ENCODE peak calls at places on chromosome 11, in nine cellular contexts. B is body of pancreas; W is CD8-positive, alpha-beta T cell; I is fibroblast of lung; A is lower lobe of right lung; V is AG04449; J is aorta; D is prostate gland; P is adipocyte. T is an unnamed sample.

GRCh38 chr11:91846002-91846401 is 378.6 kb upstream of the FAT3 start:
- DNase-seq in B (no peak), W (no peak), I (no peak), A (no peak), V (no peak), J (no peak), D (no peak), P (no peak), T (no peak)

GRCh38 chr11:10122337-10123197 is 171.5 kb downstream of the SBF2 start:
- DNase-seq in B (no peak), W (no peak), I (peak; percentile 15), A (no peak), V (no peak), J (no peak), D (no peak), P (peak; percentile 24), T (no peak)

GRCh38 chr11:62444271-62444833 is 25.5 kb downstream of the SCGB1A1 start:
- DNase-seq in B (no peak), W (no peak), I (peak; percentile 53), A (peak; percentile 69), V (no peak), J (peak; percentile 87), D (no peak), P (no peak), T (no peak)

GRCh38 chr11:124837491-124837856 is 27.8 kb upstream of the ROBO3 start:
- DNase-seq in B (no peak), W (no peak), I (peak; percentile 93), A (no peak), V (peak; percentile 56), J (no peak), D (no peak), P (peak; percentile 90), T (no peak)

GRCh38 chr11:77062924-77063323 is 3.8 kb upstream of the CAPN5 start:
- DNase-seq in B (no peak), W (no peak), I (no peak), A (no peak), V (no peak), J (no peak), D (no peak), P (no peak), T (no peak)

GRCh38 chr11:62273789-62274275 is 3.9 kb downstream of the SCGB2A2 start:
- DNase-seq in B (no peak), W (no peak), I (no peak), A (no peak), V (no peak), J (no peak), D (no peak), P (no peak), T (no peak)

GRCh38 chr11:41010361-41011050 is 448.9 kb downstream of the LRRC4C start:
- DNase-seq in B (no peak), W (no peak), I (no peak), A (no peak), V (no peak), J (no peak), D (no peak), P (no peak), T (no peak)

GRCh38 chr11:14411818-14412217 is 52.8 kb upstream of the RRAS2 start:
- DNase-seq in B (no peak), W (no peak), I (peak; percentile 93), A (no peak), V (no peak), J (peak; percentile 66), D (no peak), P (peak; percentile 94), T (no peak)

GRCh38 chr11:6538892-6539291 is 41.8 kb downstream of the DNHD1 start:
- DNase-seq in B (no peak), W (no peak), I (no peak), A (no peak), V (no peak), J (no peak), D (no peak), P (no peak), T (no peak)

GRCh38 chr11:115751244-115751643 is 247.0 kb upstream of the CADM1 start:
- DNase-seq in B (no peak), W (no peak), I (no peak), A (no peak), V (no peak), J (no peak), D (no peak), P (no peak), T (no peak)

GRCh38 chr11:86180415-86180814 is 64.1 kb upstream of the EED start:
- DNase-seq in B (no peak), W (no peak), I (no peak), A (no peak), V (no peak), J (no peak), D (no peak), P (no peak), T (no peak)

GRCh38 chr11:120182790-120183491 is 27.9 kb upstream of the OAF start:
- DNase-seq in B (peak; percentile 77), W (no peak), I (no peak), A (no peak), V (no peak), J (no peak), D (no peak), P (no peak), T (no peak)

GRCh38 chr11:114977596-114977995 is 299.3 kb downstream of the NXPE2 start:
- DNase-seq in B (no peak), W (no peak), I (no peak), A (no peak), V (no peak), J (no peak), D (no peak), P (no peak), T (no peak)

GRCh38 chr11:80929406-80929805 is 1488.6 kb upstream of the TENM4 start:
- DNase-seq in B (no peak), W (no peak), I (no peak), A (no peak), V (no peak), J (no peak), D (no peak), P (no peak), T (no peak)

GRCh38 chr11:2820976-2821375 is 64.6 kb downstream of the CDKN1C start:
- DNase-seq in B (no peak), W (no peak), I (no peak), A (peak; percentile 39), V (no peak), J (no peak), D (no peak), P (no peak), T (no peak)

DNA sequence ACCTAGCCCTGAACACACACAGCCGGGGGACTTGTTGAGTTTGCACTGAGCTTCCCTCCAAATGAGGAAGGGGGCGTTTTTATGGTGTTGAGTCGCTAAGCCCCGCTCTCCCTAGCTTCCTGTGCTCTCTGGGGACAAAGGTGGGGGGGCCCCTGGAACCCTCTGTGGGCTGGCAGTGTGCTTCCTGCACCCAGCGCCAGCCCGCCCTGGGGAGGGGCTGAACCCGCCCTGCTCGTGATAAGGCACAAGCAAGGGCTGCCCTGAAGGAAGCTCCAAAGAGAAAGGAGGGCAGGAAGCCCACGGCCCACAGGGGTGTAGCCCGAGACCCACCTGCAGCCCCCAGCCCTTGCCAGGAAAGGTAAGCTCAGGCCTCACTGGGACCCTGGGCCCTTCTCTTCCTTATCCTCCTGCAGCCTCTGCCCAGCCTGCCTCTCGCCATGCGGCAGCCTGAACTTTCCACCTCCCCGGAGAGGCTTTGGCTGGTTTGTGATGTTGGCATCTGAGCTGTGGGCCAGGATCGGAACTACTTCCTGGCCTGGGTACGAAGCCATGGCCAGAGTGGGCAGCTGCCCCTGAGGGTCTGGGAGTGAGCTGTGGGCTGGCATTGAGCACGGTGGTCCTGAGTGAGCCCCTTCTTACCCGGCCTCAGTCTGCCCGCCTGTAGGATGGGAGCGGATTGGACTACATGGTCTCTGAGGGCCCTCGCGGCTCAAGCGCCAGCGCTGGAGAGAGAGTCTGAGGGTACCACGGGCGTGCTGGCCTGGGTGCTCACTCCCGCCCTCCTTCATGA is at the start of gene FERMT3:
- DNase-seq in B (peak; percentile 27), W (peak; percentile 53), I (no peak), A (peak; percentile 89), V (no peak), J (peak; percentile 88), D (no peak), P (no peak), T (peak; percentile 81)
- H3K4me3 ChIP-seq in B (no peak within 1 kb of the TSS), W (peak within 1 kb of the TSS; percentile 100), I (no peak within 1 kb of the TSS), A (peak within 1 kb of the TSS; percentile 64), V (no peak within 1 kb of the TSS), J (no peak within 1 kb of the TSS), D (peak within 1 kb of the TSS; percentile 19), P (peak within 1 kb of the TSS; percentile 61), T (peak within 1 kb of the TSS; percentile 98)

GRCh38 chr11:58580311-58580710 is 1.4 kb downstream of the ZFP91 start:
- DNase-seq in B (no peak), W (no peak), I (no peak), A (no peak), V (no peak), J (no peak), D (no peak), P (no peak), T (no peak)
- H3K4me3 ChIP-seq in B (peak overlapping the region; percentile 86), W (peak overlapping the region; percentile 82), I (peak overlapping the region; percentile 79), A (peak overlapping the region; percentile 72), V (peak overlapping the region; percentile 93), J (peak overlapping the region; percentile 97), D (peak overlapping the region; percentile 98), P (peak overlapping the region; percentile 84), T (peak overlapping the region; percentile 74)

GRCh38 chr11:5383576-5383975 is at the start of gene OR51M1:
- DNase-seq in B (no peak), W (no peak), I (no peak), A (no peak), V (no peak), J (no peak), D (no peak), P (no peak), T (no peak)
- H3K4me3 ChIP-seq in B (no peak within 1 kb of the TSS), W (no peak within 1 kb of the TSS), I (no peak within 1 kb of the TSS), A (no peak within 1 kb of the TSS), V (no peak within 1 kb of the TSS), J (no peak within 1 kb of the TSS), D (no peak within 1 kb of the TSS), P (no peak within 1 kb of the TSS), T (no peak within 1 kb of the TSS)

DNA sequence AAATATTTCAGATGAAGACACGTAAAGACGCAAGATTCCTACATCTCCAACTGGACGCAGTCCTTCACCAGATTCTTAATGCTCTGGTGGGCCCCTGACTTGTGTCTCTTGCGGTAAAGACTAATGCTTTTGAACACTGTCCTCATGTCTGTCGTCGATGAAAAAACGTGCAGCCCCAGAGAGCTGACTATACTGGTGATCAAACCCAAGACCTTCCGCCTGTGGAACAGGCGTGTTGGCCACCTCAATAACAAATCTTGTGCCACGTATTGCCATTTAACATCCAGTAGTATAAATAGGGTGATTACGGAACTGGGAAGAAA is 45.5 kb downstream of the OR4D9 start:
- DNase-seq in B (no peak), W (no peak), I (no peak), A (no peak), V (no peak), J (no peak), D (no peak), P (peak; percentile 59), T (no peak)
- H3K4me3 ChIP-seq in B (no peak overlapping the region), W (no peak overlapping the region), I (peak overlapping the region; percentile 58), A (peak overlapping the region; percentile 45), V (peak overlapping the region; percentile 44), J (no peak overlapping the region), D (no peak overlapping the region), P (peak overlapping the region; percentile 84), T (peak overlapping the region; percentile 15)

DNA sequence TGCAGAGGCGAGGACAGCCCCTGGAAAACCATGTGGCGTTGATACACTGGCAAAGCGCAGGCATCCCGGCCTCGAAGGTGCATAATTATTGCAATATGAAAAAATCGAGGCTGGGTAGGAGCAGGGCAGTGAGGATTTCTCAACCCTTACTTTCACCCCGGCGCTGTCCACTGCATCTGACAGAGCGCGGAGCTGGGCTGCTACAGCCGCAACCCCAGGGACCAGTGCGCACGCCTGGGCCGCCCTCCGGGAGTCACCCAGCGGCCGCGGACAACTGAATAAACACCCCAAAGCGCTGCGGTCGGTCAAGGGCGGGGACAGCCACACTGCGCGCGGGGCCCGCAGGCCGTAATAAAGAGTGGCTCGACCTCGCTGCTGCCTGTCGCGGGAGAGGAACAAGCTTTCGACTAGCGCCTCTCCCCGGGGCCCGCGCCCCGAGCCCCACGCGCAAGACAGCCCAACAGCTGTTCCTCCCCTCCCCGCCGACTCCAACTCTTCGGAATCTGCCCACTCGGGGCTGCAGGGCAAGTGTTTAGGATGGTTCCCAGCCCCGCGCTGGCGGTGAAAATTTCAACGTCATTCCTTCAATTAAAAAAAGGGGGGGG is 3.6 kb upstream of the WT1 start:
- DNase-seq in B (no peak), W (no peak), I (no peak), A (no peak), V (no peak), J (no peak), D (no peak), P (no peak), T (no peak)
- H3K4me3 ChIP-seq in B (no peak overlapping the region), W (no peak overlapping the region), I (no peak overlapping the region), A (no peak overlapping the region), V (no peak overlapping the region), J (no peak overlapping the region), D (no peak overlapping the region), P (no peak overlapping the region), T (no peak overlapping the region)